ENCODE peak calls at places on chromosomes 11 and 22, in six cellular contexts. U, A, B, D, J and E are unnamed samples.

GRCh38 chr11:125451400-125452124 is 44.5 kb downstream of the FEZ1 start:
- DNase-seq in U (peak; percentile 90), A (peak; percentile 76), B (peak; percentile 89), D (peak; percentile 91), J (peak; percentile 54), E (peak; percentile 25)

GRCh38 chr11:43550714-43551113 is 129.8 kb upstream of the HSD17B12 start:
- DNase-seq in U (no peak), A (no peak), B (no peak), D (no peak), J (no peak), E (no peak)

GRCh38 chr22:43975041-43975440 is 19.8 kb downstream of the SAMM50 start:
- DNase-seq in U (no peak), A (no peak), B (no peak), D (no peak), J (no peak), E (no peak)

GRCh38 chr11:8867035-8867434 is 44.0 kb upstream of the AKIP1 start:
- DNase-seq in U (no peak), A (no peak), B (no peak), D (no peak), J (peak; percentile 19), E (peak; percentile 16)

GRCh38 chr11:111195192-111195591 is 50.3 kb upstream of the POU2AF2 start:
- DNase-seq in U (no peak), A (no peak), B (no peak), D (no peak), J (no peak), E (peak; percentile 31)

GRCh38 chr11:93704237-93704636 is 37.1 kb downstream of the TAF1D start:
- DNase-seq in U (no peak), A (no peak), B (peak; percentile 39), D (no peak), J (no peak), E (no peak)

GRCh38 chr11:62398011-62398994 is 20.5 kb upstream of the SCGB1A1 start:
- DNase-seq in U (no peak), A (no peak), B (peak; percentile 92), D (no peak), J (peak; percentile 62), E (peak; percentile 44)

GRCh38 chr22:44440224-44441160 is 57.5 kb downstream of the RTL6 start:
- DNase-seq in U (no peak), A (no peak), B (peak; percentile 58), D (no peak), J (no peak), E (no peak)

GRCh38 chr22:42909363-42910058 is 52.4 kb upstream of the ARFGAP3 start:
- DNase-seq in U (no peak), A (no peak), B (no peak), D (no peak), J (no peak), E (no peak)

GRCh38 chr22:20186871-20187546 is 36.2 kb upstream of the CCDC188 start:
- DNase-seq in U (no peak), A (no peak), B (no peak), D (no peak), J (no peak), E (no peak)

GRCh38 chr22:20183823-20184222 is 33.0 kb upstream of the CCDC188 start:
- DNase-seq in U (no peak), A (no peak), B (no peak), D (no peak), J (no peak), E (no peak)

GRCh38 chr22:20186183-20186870 is 35.5 kb upstream of the CCDC188 start:
- DNase-seq in U (peak; percentile 69), A (no peak), B (peak; percentile 77), D (peak; percentile 87), J (no peak), E (no peak)

GRCh38 chr22:20184501-20185145 is 33.8 kb upstream of the CCDC188 start:
- DNase-seq in U (no peak), A (no peak), B (no peak), D (no peak), J (no peak), E (no peak)

DNA sequence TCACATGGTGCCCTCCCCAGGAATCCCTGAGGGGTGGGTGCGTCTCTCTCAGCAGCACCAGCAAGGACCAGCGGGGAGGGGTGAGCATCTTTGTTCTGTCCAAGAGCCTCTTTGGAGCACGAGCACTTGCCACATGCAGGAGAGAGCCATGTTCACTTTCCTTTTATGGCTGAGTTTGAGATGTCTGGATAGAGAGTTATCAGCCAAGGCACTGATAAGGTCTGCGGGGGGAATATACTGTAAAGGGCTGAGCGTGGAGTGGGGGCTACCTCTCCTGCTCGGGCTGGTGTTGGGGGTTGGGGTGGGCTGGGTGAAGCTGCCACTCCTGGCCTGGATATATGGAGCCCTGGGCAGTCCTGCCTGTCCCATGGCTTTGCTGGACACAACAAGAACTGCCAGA is 34.9 kb upstream of the CCDC188 start:
- DNase-seq in U (no peak), A (no peak), B (no peak), D (no peak), J (no peak), E (no peak)
- H3K23ac ChIP-seq in U (no peak overlapping the region), A (no peak overlapping the region), B (no peak overlapping the region), D (no peak overlapping the region), J (no peak overlapping the region), E (no peak overlapping the region)

GRCh38 chr11:112271242-112271641 is 10.6 kb upstream of the PLET1 start:
- DNase-seq in U (no peak), A (no peak), B (no peak), D (no peak), J (no peak), E (no peak)

GRCh38 chr11:112270551-112271180 is 10.0 kb upstream of the PLET1 start:
- DNase-seq in U (no peak), A (no peak), B (no peak), D (peak; percentile 55), J (no peak), E (no peak)

GRCh38 chr11:112273066-112273465 is 12.4 kb upstream of the PLET1 start:
- DNase-seq in U (no peak), A (no peak), B (no peak), D (no peak), J (no peak), E (no peak)

GRCh38 chr11:112277029-112277428 is 16.4 kb upstream of the PLET1 start:
- DNase-seq in U (no peak), A (no peak), B (no peak), D (no peak), J (no peak), E (no peak)

GRCh38 chr11:112274007-112274783 is 13.5 kb upstream of the PLET1 start:
- DNase-seq in U (no peak), A (no peak), B (no peak), D (no peak), J (no peak), E (no peak)
- H2AK5ac ChIP-seq in U (no peak overlapping the region), A (no peak overlapping the region), B (no peak overlapping the region), D (no peak overlapping the region), J (no peak overlapping the region), E (no peak overlapping the region)

GRCh38 chr11:11020219-11020726 is 162.4 kb upstream of the ZBED5 start:
- DNase-seq in U (no peak), A (no peak), B (no peak), D (no peak), J (no peak), E (no peak)

GRCh38 chr11:11011617-11012016 is 153.8 kb upstream of the ZBED5 start:
- DNase-seq in U (no peak), A (no peak), B (no peak), D (no peak), J (no peak), E (no peak)

GRCh38 chr11:11020747-11021149 is 162.9 kb upstream of the ZBED5 start:
- DNase-seq in U (no peak), A (no peak), B (peak; percentile 31), D (no peak), J (no peak), E (peak; percentile 26)

GRCh38 chr11:11016943-11017342 is 159.1 kb upstream of the ZBED5 start:
- DNase-seq in U (no peak), A (no peak), B (no peak), D (no peak), J (no peak), E (no peak)

GRCh38 chr11:11016123-11016522 is 158.3 kb upstream of the ZBED5 start:
- DNase-seq in U (no peak), A (no peak), B (no peak), D (no peak), J (peak; percentile 27), E (no peak)
- H3K23ac ChIP-seq in U (no peak overlapping the region), A (no peak overlapping the region), B (no peak overlapping the region), D (no peak overlapping the region), J (no peak overlapping the region), E (no peak overlapping the region)

DNA sequence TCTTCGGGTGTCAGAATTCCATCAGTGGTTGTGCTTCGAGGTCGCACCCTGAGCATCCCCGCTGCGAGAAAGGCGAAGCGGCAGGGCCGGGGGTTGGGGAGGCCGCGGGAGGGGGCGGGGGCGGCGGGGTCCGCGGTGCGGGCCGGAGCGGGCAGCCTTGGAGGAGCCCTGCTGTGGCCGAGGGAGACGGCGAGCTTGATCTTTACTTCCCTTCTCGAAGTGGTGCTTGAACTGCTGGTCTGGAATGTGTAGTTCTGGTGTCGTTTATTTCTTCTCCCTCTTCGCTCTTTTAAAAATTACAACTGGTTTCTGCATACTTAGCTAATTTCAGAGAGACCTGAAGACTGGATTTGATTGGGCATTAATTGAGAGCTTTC is 1.1 kb downstream of the APLP2 start:
- DNase-seq in U (no peak), A (no peak), B (peak; percentile 55), D (no peak), J (peak; percentile 39), E (peak; percentile 36)
- H2AK5ac ChIP-seq in U (no peak overlapping the region), A (no peak overlapping the region), B (no peak overlapping the region), D (no peak overlapping the region), J (no peak overlapping the region), E (no peak overlapping the region)

GRCh38 chr22:41308544-41308947 is 7.2 kb downstream of the ZC3H7B start:
- DNase-seq in U (no peak), A (no peak), B (no peak), D (no peak), J (peak; percentile 55), E (no peak)
- H3K23ac ChIP-seq in U (no peak overlapping the region), A (no peak overlapping the region), B (no peak overlapping the region), D (no peak overlapping the region), J (no peak overlapping the region), E (no peak overlapping the region)

GRCh38 chr11:118918128-118918685 is 7.5 kb downstream of the BCL9L start:
- DNase-seq in U (no peak), A (no peak), B (peak; percentile 98), D (peak; percentile 84), J (peak; percentile 100), E (peak; percentile 91)

GRCh38 chr11:118921121-118921928 is 4.4 kb downstream of the BCL9L start:
- DNase-seq in U (peak; percentile 79), A (no peak), B (peak; percentile 93), D (peak; percentile 63), J (peak; percentile 98), E (peak; percentile 88)

GRCh38 chr11:118916842-118917388 is 8.8 kb downstream of the BCL9L start:
- DNase-seq in U (no peak), A (no peak), B (peak; percentile 99), D (peak; percentile 83), J (peak; percentile 85), E (peak; percentile 75)

GRCh38 chr11:118917488-118918127 is 8.1 kb downstream of the BCL9L start:
- DNase-seq in U (no peak), A (no peak), B (peak; percentile 48), D (no peak), J (peak; percentile 96), E (peak; percentile 91)

GRCh38 chr11:118918686-118919280 is 6.9 kb downstream of the BCL9L start:
- DNase-seq in U (peak; percentile 59), A (no peak), B (no peak), D (no peak), J (no peak), E (peak; percentile 43)
- H2AK5ac ChIP-seq in U (no peak overlapping the region), A (peak overlapping the region; percentile 97), B (peak overlapping the region; percentile 91), D (peak overlapping the region; percentile 32), J (peak overlapping the region; percentile 96), E (peak overlapping the region; percentile 99)